ENCODE peak calls at places on chromosome 1, in eight cellular contexts. One of them, this sample, is unnamed.

GRCh38 chr1:53176452-53177344 is 19.9 kb upstream of the CPT2 start:
- DNase-seq in left ventricle myocardium inferior: peak; percentile 44
- DNase-seq in adrenal gland: no peak
- DNase-seq in mesendoderm: no peak
- DNase-seq in CD8-positive, alpha-beta T cell: no peak
- DNase-seq in spleen: no peak
- DNase-seq in CD4-positive, CD25-positive, alpha-beta regulatory T cell: no peak
- DNase-seq in prostate gland: peak; percentile 78
- DNase-seq in this sample: no peak

GRCh38 chr1:117346206-117346928 is 20.9 kb upstream of the MAN1A2 start:
- DNase-seq in left ventricle myocardium inferior: no peak
- DNase-seq in adrenal gland: no peak
- DNase-seq in mesendoderm: peak; percentile 33
- DNase-seq in CD8-positive, alpha-beta T cell: no peak
- DNase-seq in spleen: no peak
- DNase-seq in CD4-positive, CD25-positive, alpha-beta regulatory T cell: no peak
- DNase-seq in prostate gland: no peak
- DNase-seq in this sample: no peak

GRCh38 chr1:42420911-42421585 is 34.8 kb downstream of the ZMYND12 start:
- DNase-seq in left ventricle myocardium inferior: peak; percentile 41
- DNase-seq in adrenal gland: peak; percentile 43
- DNase-seq in mesendoderm: no peak
- DNase-seq in CD8-positive, alpha-beta T cell: no peak
- DNase-seq in spleen: no peak
- DNase-seq in CD4-positive, CD25-positive, alpha-beta regulatory T cell: no peak
- DNase-seq in prostate gland: peak; percentile 59
- DNase-seq in this sample: no peak

GRCh38 chr1:119340861-119341261 is 27.7 kb upstream of the HAO2 start:
- DNase-seq in left ventricle myocardium inferior: no peak
- DNase-seq in adrenal gland: no peak
- DNase-seq in mesendoderm: peak; percentile 42
- DNase-seq in CD8-positive, alpha-beta T cell: no peak
- DNase-seq in spleen: no peak
- DNase-seq in CD4-positive, CD25-positive, alpha-beta regulatory T cell: no peak
- DNase-seq in prostate gland: no peak
- DNase-seq in this sample: no peak

GRCh38 chr1:48817505-48818114 is 40.9 kb upstream of the BEND5 start:
- DNase-seq in left ventricle myocardium inferior: peak; percentile 37
- DNase-seq in adrenal gland: peak; percentile 79
- DNase-seq in mesendoderm: peak; percentile 77
- DNase-seq in CD8-positive, alpha-beta T cell: no peak
- DNase-seq in spleen: peak; percentile 84
- DNase-seq in CD4-positive, CD25-positive, alpha-beta regulatory T cell: no peak
- DNase-seq in prostate gland: peak; percentile 55
- DNase-seq in this sample: peak; percentile 12

GRCh38 chr1:39183503-39184353 is 20.8 kb upstream of the MACF1 start:
- DNase-seq in left ventricle myocardium inferior: no peak
- DNase-seq in adrenal gland: peak; percentile 79
- DNase-seq in mesendoderm: peak; percentile 97
- DNase-seq in CD8-positive, alpha-beta T cell: peak; percentile 60
- DNase-seq in spleen: no peak
- DNase-seq in CD4-positive, CD25-positive, alpha-beta regulatory T cell: peak; percentile 73
- DNase-seq in prostate gland: peak; percentile 81
- DNase-seq in this sample: peak; percentile 86

GRCh38 chr1:1067284-1068076 is 6.6 kb downstream of the RNF223 start:
- DNase-seq in left ventricle myocardium inferior: no peak
- DNase-seq in adrenal gland: no peak
- DNase-seq in mesendoderm: no peak
- DNase-seq in CD8-positive, alpha-beta T cell: no peak
- DNase-seq in spleen: no peak
- DNase-seq in CD4-positive, CD25-positive, alpha-beta regulatory T cell: no peak
- DNase-seq in prostate gland: no peak
- DNase-seq in this sample: no peak

GRCh38 chr1:206716519-206717236 is 32.0 kb downstream of the MAPKAPK2 start:
- DNase-seq in left ventricle myocardium inferior: no peak
- DNase-seq in adrenal gland: no peak
- DNase-seq in mesendoderm: no peak
- DNase-seq in CD8-positive, alpha-beta T cell: no peak
- DNase-seq in spleen: peak; percentile 48
- DNase-seq in CD4-positive, CD25-positive, alpha-beta regulatory T cell: no peak
- DNase-seq in prostate gland: no peak
- DNase-seq in this sample: no peak

GRCh38 chr1:180386740-180387367 is 115.5 kb downstream of the ACBD6 start:
- DNase-seq in left ventricle myocardium inferior: no peak
- DNase-seq in adrenal gland: no peak
- DNase-seq in mesendoderm: no peak
- DNase-seq in CD8-positive, alpha-beta T cell: no peak
- DNase-seq in spleen: no peak
- DNase-seq in CD4-positive, CD25-positive, alpha-beta regulatory T cell: no peak
- DNase-seq in prostate gland: no peak
- DNase-seq in this sample: no peak

GRCh38 chr1:228540161-228540917 is 53.2 kb downstream of the RNF187 start:
- DNase-seq in left ventricle myocardium inferior: no peak
- DNase-seq in adrenal gland: no peak
- DNase-seq in mesendoderm: no peak
- DNase-seq in CD8-positive, alpha-beta T cell: no peak
- DNase-seq in spleen: peak; percentile 23
- DNase-seq in CD4-positive, CD25-positive, alpha-beta regulatory T cell: no peak
- DNase-seq in prostate gland: no peak
- DNase-seq in this sample: no peak
- H3K27ac ChIP-seq in left ventricle myocardium inferior: no peak overlapping the region
- H3K27ac ChIP-seq in adrenal gland: no peak overlapping the region
- H3K27ac ChIP-seq in mesendoderm: no peak overlapping the region
- H3K27ac ChIP-seq in CD8-positive, alpha-beta T cell: no peak overlapping the region
- H3K27ac ChIP-seq in spleen: no peak overlapping the region
- H3K27ac ChIP-seq in CD4-positive, CD25-positive, alpha-beta regulatory T cell: no peak overlapping the region
- H3K27ac ChIP-seq in prostate gland: no peak overlapping the region
- H3K27ac ChIP-seq in this sample: no peak overlapping the region

DNA sequence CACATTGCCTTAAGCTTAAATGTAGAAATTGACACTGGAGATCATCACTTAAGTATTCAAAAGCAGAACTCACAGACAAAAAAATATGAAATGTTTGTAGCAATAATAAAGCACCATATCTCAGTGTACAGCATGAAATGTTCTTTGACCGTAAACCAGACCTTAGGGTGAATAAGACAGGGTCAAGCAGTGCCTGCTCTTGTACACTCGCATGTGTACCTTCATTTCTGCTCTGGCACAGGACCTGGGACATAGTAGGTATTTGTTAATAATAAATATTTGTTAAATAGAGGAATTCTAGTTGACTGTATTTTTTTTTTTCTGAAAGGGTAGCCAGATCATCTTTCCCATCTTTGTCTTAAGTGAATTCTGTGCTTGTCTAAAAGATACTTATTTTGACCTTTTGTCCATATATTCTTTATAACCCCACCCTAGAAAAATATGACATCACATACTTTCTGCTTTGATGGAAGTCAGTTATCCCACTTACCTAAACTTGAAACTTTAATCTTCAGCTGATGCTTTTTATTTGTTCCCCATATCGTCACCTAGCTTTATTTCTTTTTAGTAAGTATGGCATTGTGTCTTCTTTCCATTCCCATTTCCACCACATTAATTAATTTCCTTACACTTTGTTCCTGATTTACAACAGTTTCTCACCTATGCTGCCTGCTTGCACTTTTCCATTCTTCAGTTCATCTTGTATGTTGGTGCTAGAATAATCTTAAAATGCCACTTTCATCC is 1.7 kb downstream of the CDC7 start:
- DNase-seq in left ventricle myocardium inferior: no peak
- DNase-seq in adrenal gland: no peak
- DNase-seq in mesendoderm: no peak
- DNase-seq in CD8-positive, alpha-beta T cell: no peak
- DNase-seq in spleen: no peak
- DNase-seq in CD4-positive, CD25-positive, alpha-beta regulatory T cell: no peak
- DNase-seq in prostate gland: no peak
- DNase-seq in this sample: no peak
- H3K27ac ChIP-seq in left ventricle myocardium inferior: no peak overlapping the region
- H3K27ac ChIP-seq in adrenal gland: no peak overlapping the region
- H3K27ac ChIP-seq in mesendoderm: no peak overlapping the region
- H3K27ac ChIP-seq in CD8-positive, alpha-beta T cell: no peak overlapping the region
- H3K27ac ChIP-seq in spleen: peak overlapping the region; percentile 48
- H3K27ac ChIP-seq in CD4-positive, CD25-positive, alpha-beta regulatory T cell: no peak overlapping the region
- H3K27ac ChIP-seq in prostate gland: no peak overlapping the region
- H3K27ac ChIP-seq in this sample: no peak overlapping the region

DNA sequence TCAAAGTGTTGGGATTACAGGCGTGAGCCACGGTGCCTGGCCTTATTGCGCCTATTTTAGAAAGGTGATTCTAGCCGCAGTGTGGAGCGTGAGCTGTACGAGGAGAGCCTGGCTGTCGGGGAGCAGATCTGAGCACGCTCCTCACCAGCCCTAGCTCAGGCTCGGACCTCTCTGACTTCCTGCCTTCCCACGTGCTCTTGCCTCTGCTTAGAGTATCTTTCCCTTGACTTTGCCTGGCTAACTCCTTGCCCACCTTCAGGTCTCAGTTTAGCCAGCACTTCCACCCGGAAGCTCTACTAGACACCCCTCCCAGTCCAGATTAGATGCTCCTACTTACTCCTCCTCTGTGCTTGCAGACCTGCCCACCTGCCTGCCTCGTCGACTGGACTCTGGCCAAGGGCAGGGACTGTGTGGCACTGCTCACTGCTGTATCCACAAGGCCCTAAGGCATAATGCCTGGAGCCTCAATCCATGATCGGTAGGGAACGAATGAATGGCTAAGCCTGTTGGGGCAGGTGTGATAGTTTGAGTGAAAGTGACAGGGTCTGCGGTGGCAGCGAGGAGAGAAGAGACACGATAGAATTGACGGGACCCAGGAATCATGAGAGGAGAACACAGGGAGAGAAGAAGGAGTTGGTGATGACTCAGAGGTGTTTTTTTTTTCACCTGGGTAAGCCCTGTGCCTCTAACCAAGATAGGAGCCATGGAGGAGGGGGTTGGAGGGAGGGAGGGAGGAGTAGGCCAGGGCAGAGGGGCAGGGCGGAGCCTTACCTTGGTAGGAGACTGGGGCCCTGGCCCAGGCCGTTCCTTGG is 28.1 kb upstream of the WASF2 start:
- DNase-seq in left ventricle myocardium inferior: no peak
- DNase-seq in adrenal gland: no peak
- DNase-seq in mesendoderm: peak; percentile 81
- DNase-seq in CD8-positive, alpha-beta T cell: no peak
- DNase-seq in spleen: no peak
- DNase-seq in CD4-positive, CD25-positive, alpha-beta regulatory T cell: no peak
- DNase-seq in prostate gland: no peak
- DNase-seq in this sample: no peak
- H3K27ac ChIP-seq in left ventricle myocardium inferior: peak overlapping the region; percentile 72
- H3K27ac ChIP-seq in adrenal gland: peak overlapping the region; percentile 90
- H3K27ac ChIP-seq in mesendoderm: no peak overlapping the region
- H3K27ac ChIP-seq in CD8-positive, alpha-beta T cell: no peak overlapping the region
- H3K27ac ChIP-seq in spleen: no peak overlapping the region
- H3K27ac ChIP-seq in CD4-positive, CD25-positive, alpha-beta regulatory T cell: no peak overlapping the region
- H3K27ac ChIP-seq in prostate gland: no peak overlapping the region
- H3K27ac ChIP-seq in this sample: peak overlapping the region; percentile 98

GRCh38 chr1:64864018-64864945 is 102.1 kb downstream of the JAK1 start:
- DNase-seq in left ventricle myocardium inferior: peak; percentile 65
- DNase-seq in adrenal gland: peak; percentile 59
- DNase-seq in mesendoderm: peak; percentile 22
- DNase-seq in CD8-positive, alpha-beta T cell: peak; percentile 11
- DNase-seq in spleen: peak; percentile 96
- DNase-seq in CD4-positive, CD25-positive, alpha-beta regulatory T cell: peak; percentile 3
- DNase-seq in prostate gland: peak; percentile 16
- DNase-seq in this sample: no peak
- H3K27ac ChIP-seq in left ventricle myocardium inferior: peak overlapping the region; percentile 72
- H3K27ac ChIP-seq in adrenal gland: peak overlapping the region; percentile 51
- H3K27ac ChIP-seq in mesendoderm: no peak overlapping the region
- H3K27ac ChIP-seq in CD8-positive, alpha-beta T cell: no peak overlapping the region
- H3K27ac ChIP-seq in spleen: peak overlapping the region; percentile 53
- H3K27ac ChIP-seq in CD4-positive, CD25-positive, alpha-beta regulatory T cell: peak overlapping the region; percentile 52
- H3K27ac ChIP-seq in prostate gland: no peak overlapping the region
- H3K27ac ChIP-seq in this sample: no peak overlapping the region

GRCh38 chr1:154726443-154726842 is 118.5 kb upstream of the ADAR start:
- DNase-seq in left ventricle myocardium inferior: no peak
- DNase-seq in adrenal gland: no peak
- DNase-seq in mesendoderm: peak; percentile 41
- DNase-seq in CD8-positive, alpha-beta T cell: no peak
- DNase-seq in spleen: no peak
- DNase-seq in CD4-positive, CD25-positive, alpha-beta regulatory T cell: no peak
- DNase-seq in prostate gland: no peak
- DNase-seq in this sample: peak; percentile 31

GRCh38 chr1:154729031-154729442 is 121.1 kb upstream of the ADAR start:
- DNase-seq in left ventricle myocardium inferior: no peak
- DNase-seq in adrenal gland: no peak
- DNase-seq in mesendoderm: peak; percentile 46
- DNase-seq in CD8-positive, alpha-beta T cell: no peak
- DNase-seq in spleen: no peak
- DNase-seq in CD4-positive, CD25-positive, alpha-beta regulatory T cell: no peak
- DNase-seq in prostate gland: no peak
- DNase-seq in this sample: no peak

GRCh38 chr1:154725841-154726240 is 117.9 kb upstream of the ADAR start:
- DNase-seq in left ventricle myocardium inferior: no peak
- DNase-seq in adrenal gland: no peak
- DNase-seq in mesendoderm: no peak
- DNase-seq in CD8-positive, alpha-beta T cell: no peak
- DNase-seq in spleen: no peak
- DNase-seq in CD4-positive, CD25-positive, alpha-beta regulatory T cell: no peak
- DNase-seq in prostate gland: no peak
- DNase-seq in this sample: no peak

GRCh38 chr1:154726903-154727302 is 118.9 kb upstream of the ADAR start:
- DNase-seq in left ventricle myocardium inferior: no peak
- DNase-seq in adrenal gland: no peak
- DNase-seq in mesendoderm: no peak
- DNase-seq in CD8-positive, alpha-beta T cell: no peak
- DNase-seq in spleen: no peak
- DNase-seq in CD4-positive, CD25-positive, alpha-beta regulatory T cell: no peak
- DNase-seq in prostate gland: no peak
- DNase-seq in this sample: no peak

GRCh38 chr1:154727409-154727808 is 119.4 kb upstream of the ADAR start:
- DNase-seq in left ventricle myocardium inferior: no peak
- DNase-seq in adrenal gland: no peak
- DNase-seq in mesendoderm: no peak
- DNase-seq in CD8-positive, alpha-beta T cell: no peak
- DNase-seq in spleen: no peak
- DNase-seq in CD4-positive, CD25-positive, alpha-beta regulatory T cell: no peak
- DNase-seq in prostate gland: no peak
- DNase-seq in this sample: no peak
- H3K27ac ChIP-seq in left ventricle myocardium inferior: no peak overlapping the region
- H3K27ac ChIP-seq in adrenal gland: no peak overlapping the region
- H3K27ac ChIP-seq in mesendoderm: no peak overlapping the region
- H3K27ac ChIP-seq in CD8-positive, alpha-beta T cell: no peak overlapping the region
- H3K27ac ChIP-seq in spleen: no peak overlapping the region
- H3K27ac ChIP-seq in CD4-positive, CD25-positive, alpha-beta regulatory T cell: no peak overlapping the region
- H3K27ac ChIP-seq in prostate gland: no peak overlapping the region
- H3K27ac ChIP-seq in this sample: no peak overlapping the region

GRCh38 chr1:173489929-173490328 is 12.8 kb downstream of the PRDX6 start:
- DNase-seq in left ventricle myocardium inferior: no peak
- DNase-seq in adrenal gland: no peak
- DNase-seq in mesendoderm: no peak
- DNase-seq in CD8-positive, alpha-beta T cell: no peak
- DNase-seq in spleen: no peak
- DNase-seq in CD4-positive, CD25-positive, alpha-beta regulatory T cell: no peak
- DNase-seq in prostate gland: no peak
- DNase-seq in this sample: no peak
- H3K27ac ChIP-seq in left ventricle myocardium inferior: no peak overlapping the region
- H3K27ac ChIP-seq in adrenal gland: no peak overlapping the region
- H3K27ac ChIP-seq in mesendoderm: no peak overlapping the region
- H3K27ac ChIP-seq in CD8-positive, alpha-beta T cell: no peak overlapping the region
- H3K27ac ChIP-seq in spleen: no peak overlapping the region
- H3K27ac ChIP-seq in CD4-positive, CD25-positive, alpha-beta regulatory T cell: no peak overlapping the region
- H3K27ac ChIP-seq in prostate gland: no peak overlapping the region
- H3K27ac ChIP-seq in this sample: no peak overlapping the region

This sample was measured in RWPE1.